ENCODE peak calls at places on chromosomes 6 and 20, in four cellular contexts. V is HCT116, A is GM12878, G is H1. B is an unnamed sample.

GRCh38 chr6:12291785-12292604 is 1.8 kb downstream of the EDN1 start:
- DNase-seq in V (no peak), A (no peak), G (no peak), B (peak)

GRCh38 chr6:106279179-106279578 is 46.4 kb downstream of the ATG5 start:
- DNase-seq in V (no peak), A (no peak), G (no peak), B (no peak)

GRCh38 chr6:3377536-3378397 is 79.1 kb downstream of the SLC22A23 start:
- DNase-seq in V (no peak), A (no peak), G (no peak), B (peak)

GRCh38 chr6:157893238-157893637 is 70.2 kb downstream of the SNX9 start:
- DNase-seq in V (no peak), A (no peak), G (no peak), B (no peak)

GRCh38 chr6:16840291-16840690 is 79.0 kb upstream of the ATXN1 start:
- DNase-seq in V (no peak), A (no peak), G (no peak), B (no peak)

GRCh38 chr6:110190726-110191125 is 10.5 kb downstream of the CDC40 start:
- DNase-seq in V (no peak), A (no peak), G (no peak), B (no peak)

GRCh38 chr6:38033442-38033982 is 214.0 kb downstream of the ZFAND3 start:
- DNase-seq in V (no peak), A (no peak), G (no peak), B (no peak)

GRCh38 chr6:37209461-37210205 is 39.7 kb downstream of the PIM1 start:
- DNase-seq in V (no peak), A (no peak), G (no peak), B (no peak)

GRCh38 chr20:62733250-62733842 is 24.7 kb downstream of the NTSR1 start:
- DNase-seq in V (no peak), A (no peak), G (no peak), B (no peak)

GRCh38 chr6:5401845-5402738 is 140.8 kb downstream of the FARS2 start:
- DNase-seq in V (peak), A (no peak), G (no peak), B (no peak)

GRCh38 chr6:34663887-34664269 is 32.7 kb downstream of the ILRUN start:
- DNase-seq in V (no peak), A (no peak), G (no peak), B (no peak)

GRCh38 chr6:111926731-111927302 is 53.6 kb upstream of the FYN start:
- DNase-seq in V (no peak), A (no peak), G (no peak), B (no peak)

GRCh38 chr6:37103169-37104039 is 66.5 kb upstream of the PIM1 start:
- DNase-seq in V (no peak), A (no peak), G (no peak), B (peak)

GRCh38 chr6:161835426-161836029 is 561.7 kb upstream of the AGPAT4 start:
- DNase-seq in V (no peak), A (no peak), G (no peak), B (peak)

GRCh38 chr6:149990109-149990671 is 26.4 kb downstream of the ULBP1 start:
- DNase-seq in V (no peak), A (no peak), G (no peak), B (no peak)

GRCh38 chr20:58287638-58288037 is 21.9 kb upstream of the RAB22A start:
- DNase-seq in V (no peak), A (no peak), G (no peak), B (no peak)

GRCh38 chr6:16700202-16700997 is 60.9 kb downstream of the ATXN1 start:
- DNase-seq in V (no peak), A (no peak), G (no peak), B (no peak)

GRCh38 chr6:12289655-12290489 is at the start of gene EDN1:
- DNase-seq in V (peak), A (peak), G (peak), B (peak)

GRCh38 chr20:33729101-33729500 is 2.7 kb upstream of the ZNF341 start:
- DNase-seq in V (no peak), A (no peak), G (no peak), B (no peak)

GRCh38 chr6:21185849-21186478 is 407.6 kb upstream of the SOX4 start:
- DNase-seq in V (no peak), A (no peak), G (peak), B (no peak)

GRCh38 chr20:6075428-6076219 is 21.8 kb upstream of the LRRN4 start:
- DNase-seq in V (no peak), A (no peak), G (no peak), B (no peak)

GRCh38 chr20:13900506-13900905 is 89.9 kb downstream of the SEL1L2 start:
- DNase-seq in V (no peak), A (no peak), G (no peak), B (no peak)

GRCh38 chr6:34004706-34005105 is 141.2 kb downstream of the GRM4 start:
- DNase-seq in V (no peak), A (no peak), G (no peak), B (no peak)

GRCh38 chr20:62752181-62752670 is 43.6 kb downstream of the NTSR1 start:
- DNase-seq in V (no peak), A (no peak), G (no peak), B (no peak)

GRCh38 chr6:144151010-144151727 is 852 bp downstream of the STX11 start:
- DNase-seq in V (no peak), A (peak), G (no peak), B (no peak)

GRCh38 chr20:36303020-36303595 is 3.0 kb upstream of the DLGAP4 start:
- DNase-seq in V (no peak), A (no peak), G (no peak), B (no peak)

GRCh38 chr6:7389162-7389450 is 436 bp downstream of the CAGE1 start:
- DNase-seq in V (no peak), A (no peak), G (no peak), B (no peak)

GRCh38 chr6:113997106-113997505 is 26.2 kb upstream of the HDAC2 start:
- DNase-seq in V (peak), A (no peak), G (no peak), B (no peak)

GRCh38 chr20:54343073-54343472 is 132.3 kb upstream of the DOK5 start:
- DNase-seq in V (no peak), A (no peak), G (no peak), B (no peak)

GRCh38 chr20:7893019-7893730 is 47.1 kb downstream of the HAO1 start:
- DNase-seq in V (no peak), A (no peak), G (no peak), B (no peak)

GRCh38 chr6:36241728-36242127 is 28.1 kb upstream of the PNPLA1 start:
- DNase-seq in V (no peak), A (peak), G (no peak), B (no peak)

GRCh38 chr6:170243386-170243785 is 47.5 kb downstream of the DLL1 start:
- DNase-seq in V (no peak), A (no peak), G (no peak), B (no peak)

GRCh38 chr20:8587810-8588209 is 455.7 kb downstream of the PLCB1 start:
- DNase-seq in V (no peak), A (no peak), G (no peak), B (no peak)

GRCh38 chr20:9912858-9913434 is 74.1 kb upstream of the PAK5 start:
- DNase-seq in V (peak), A (no peak), G (no peak), B (peak)

GRCh38 chr6:129609635-129610034 is 100.3 kb downstream of the ARHGAP18 start:
- DNase-seq in V (no peak), A (no peak), G (no peak), B (no peak)

GRCh38 chr6:106860940-106861339 is 113.6 kb downstream of the CD24 start:
- DNase-seq in V (no peak), A (no peak), G (no peak), B (no peak)

DNA sequence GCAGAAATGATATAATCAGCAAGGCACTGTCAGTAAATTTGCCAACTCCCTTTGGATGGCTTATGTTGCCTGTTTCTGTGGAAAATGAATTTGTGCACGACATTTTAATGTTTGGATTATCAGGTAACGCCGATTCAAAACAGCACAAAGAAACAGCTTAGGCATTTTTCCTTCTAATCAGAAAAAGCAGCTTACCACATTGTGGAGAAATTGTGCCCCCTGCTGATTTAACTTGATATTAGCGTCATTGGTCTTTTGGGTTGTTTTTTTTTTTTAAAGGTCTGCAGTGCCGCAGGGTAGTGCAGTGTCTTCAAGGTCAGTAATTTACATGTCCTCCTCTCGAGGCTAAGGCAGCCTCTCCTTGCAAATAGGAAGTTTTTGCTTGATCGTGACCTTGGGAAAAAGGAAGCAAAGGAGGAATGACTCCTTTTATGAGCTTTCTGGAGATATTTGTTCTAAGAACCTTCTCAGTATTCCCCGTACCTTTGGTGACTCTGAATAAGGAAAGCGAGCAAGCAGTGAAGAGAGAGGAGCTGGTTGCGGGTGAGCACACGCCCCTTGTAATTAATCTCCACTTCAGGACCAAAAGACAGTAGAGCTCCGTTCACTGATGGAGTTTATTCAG is 79.1 kb downstream of the ELOVL4 start:
- DNase-seq in V (peak), A (peak), G (no peak), B (no peak)
- H3K4me3 ChIP-seq in V (peak), A (no peak), G (peak), B (no peak)

DNA sequence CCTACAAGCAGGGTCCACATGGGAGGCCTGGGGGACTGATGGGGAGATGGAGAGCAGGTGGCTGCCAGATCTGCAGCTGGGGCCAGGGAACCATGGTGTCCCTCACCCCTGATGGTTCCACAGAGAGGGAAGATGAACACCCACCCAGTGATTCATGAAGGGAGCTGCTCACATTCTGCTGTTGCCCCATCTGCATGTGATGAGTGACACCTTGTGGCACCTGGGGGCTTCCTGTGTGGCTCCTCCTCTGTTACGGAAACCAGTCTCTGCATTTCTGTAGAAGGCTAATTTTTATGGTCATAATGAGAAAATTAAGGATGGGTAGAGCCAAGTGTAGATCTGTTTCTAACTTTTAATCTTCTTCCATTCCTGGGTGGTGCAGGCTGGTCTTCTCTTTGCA is 217.1 kb downstream of the SMOC2 start:
- DNase-seq in V (no peak), A (no peak), G (no peak), B (no peak)
- TF ChIP-seq CTCF in V (peak), A (no peak), G (peak), B (no peak)

GRCh38 chr6:29625337-29625930 is 7.5 kb downstream of the GABBR1 start:
- DNase-seq in V (no peak), A (no peak), G (no peak), B (no peak)

GRCh38 chr6:29628419-29629281 is 4.3 kb downstream of the GABBR1 start:
- DNase-seq in V (no peak), A (no peak), G (peak), B (peak)

GRCh38 chr6:29626948-29627761 is 5.8 kb downstream of the GABBR1 start:
- DNase-seq in V (no peak), A (no peak), G (no peak), B (peak)

GRCh38 chr6:29629571-29629970 is 3.4 kb downstream of the GABBR1 start:
- DNase-seq in V (no peak), A (no peak), G (no peak), B (no peak)

DNA sequence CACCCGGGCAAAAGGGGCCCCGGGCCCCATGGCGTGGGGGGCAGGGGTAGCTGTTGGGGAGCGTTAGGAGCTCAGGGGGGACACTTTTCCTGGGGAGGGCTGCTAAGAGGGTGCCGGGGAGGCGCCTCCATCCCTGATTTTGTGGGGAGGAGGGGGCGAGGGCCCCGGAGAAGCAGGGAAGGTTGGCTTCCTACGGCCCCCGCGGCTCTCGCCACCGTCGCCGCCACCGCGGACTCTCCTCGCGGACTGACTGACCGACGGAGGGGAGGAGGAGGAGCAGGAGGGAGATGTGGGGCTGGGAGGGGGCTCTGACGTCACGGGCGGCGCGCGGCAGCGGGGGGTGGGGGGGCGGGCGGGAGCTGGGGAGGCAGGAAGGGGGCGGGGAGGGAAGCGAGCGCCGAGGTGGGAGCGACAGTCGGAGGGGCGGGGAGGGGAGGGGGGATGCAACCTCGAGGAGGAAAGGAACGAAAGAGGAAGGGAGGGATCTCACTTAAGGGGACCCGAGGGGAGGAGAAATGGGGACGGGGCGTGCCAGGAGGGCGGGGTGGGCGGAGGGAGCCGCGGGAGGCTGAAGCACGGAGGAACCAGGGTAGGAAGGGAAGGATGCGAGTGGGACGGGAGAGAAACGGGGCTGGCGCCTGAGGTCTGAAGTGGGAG is 5.1 kb downstream of the GABBR1 start:
- DNase-seq in V (no peak), A (no peak), G (peak), B (peak)
- TF ChIP-seq POLR2AphosphoS5 in V (no peak), A (no peak), G (peak), B (peak)

GRCh38 chr6:167764713-167765479 is 61.8 kb upstream of the AFDN start:
- DNase-seq in V (no peak), A (no peak), G (no peak), B (no peak)

GRCh38 chr6:167762259-167762962 is 64.3 kb upstream of the AFDN start:
- DNase-seq in V (no peak), A (no peak), G (no peak), B (no peak)

GRCh38 chr6:167761794-167762258 is 64.9 kb upstream of the AFDN start:
- DNase-seq in V (no peak), A (no peak), G (no peak), B (no peak)

GRCh38 chr6:167763056-167763944 is 63.4 kb upstream of the AFDN start:
- DNase-seq in V (no peak), A (no peak), G (no peak), B (no peak)

GRCh38 chr6:167764215-167764614 is 62.5 kb upstream of the AFDN start:
- DNase-seq in V (no peak), A (no peak), G (no peak), B (no peak)
- H3K4me3 ChIP-seq in V (no peak), A (no peak), G (no peak), B (no peak)

GRCh38 chr6:27650620-27651370 is 177.9 kb upstream of the ZNF184 start:
- DNase-seq in V (peak), A (no peak), G (peak), B (no peak)
- TF ChIP-seq CTCF in V (no peak), A (peak), G (no peak), B (no peak)

GRCh38 chr6:119917186-119917585 is 567.6 kb upstream of the MAN1A1 start:
- DNase-seq in V (no peak), A (no peak), G (no peak), B (no peak)
- TF ChIP-seq POLR2AphosphoS5 in V (no peak), A (no peak), G (no peak), B (no peak)

GRCh38 chr6:29755295-29755871 is 32.1 kb downstream of the HLA-F start:
- DNase-seq in V (no peak), A (no peak), G (no peak), B (no peak)

GRCh38 chr6:29750709-29751108 is 27.5 kb downstream of the HLA-F start:
- DNase-seq in V (no peak), A (no peak), G (no peak), B (no peak)

GRCh38 chr6:29751480-29751879 is 28.2 kb downstream of the HLA-F start:
- DNase-seq in V (no peak), A (no peak), G (no peak), B (no peak)

GRCh38 chr6:29752451-29753308 is 29.4 kb downstream of the HLA-F start:
- DNase-seq in V (peak), A (peak), G (peak), B (peak)

DNA sequence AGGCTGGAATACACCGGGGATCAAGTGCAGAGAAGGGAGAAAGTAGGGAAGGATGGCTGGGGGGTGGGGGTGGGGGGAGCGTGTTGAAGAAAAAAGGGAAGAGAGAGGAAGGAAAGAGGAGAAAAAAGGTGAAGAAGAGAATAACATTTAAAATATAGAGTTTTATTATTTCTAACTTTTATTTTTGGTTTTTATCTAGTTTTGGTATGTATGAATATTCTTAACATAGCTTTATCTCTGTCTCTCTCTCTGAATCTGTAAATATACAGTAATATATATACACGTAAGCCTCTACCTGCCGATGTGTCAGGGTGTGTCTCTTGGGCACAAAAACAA is 30.0 kb downstream of the HLA-F start:
- DNase-seq in V (no peak), A (no peak), G (no peak), B (no peak)
- H3K4me3 ChIP-seq in V (peak), A (peak), G (peak), B (no peak)